ENCODE peak calls at places on chromosome 15, in five cellular contexts. One of them, this sample, is unnamed.

GRCh38 chr15:60591491-60592385 is 112.8 kb upstream of the ICE2 start:
- DNase-seq in stomach: peak
- DNase-seq in esophagus squamous epithelium: no peak
- DNase-seq in suprapubic skin: peak
- DNase-seq in IMR-90: no peak
- DNase-seq in this sample: peak

GRCh38 chr15:55588818-55589122 is 625 bp upstream of the PYGO1 start:
- DNase-seq in stomach: no peak
- DNase-seq in esophagus squamous epithelium: no peak
- DNase-seq in suprapubic skin: no peak
- DNase-seq in IMR-90: no peak
- DNase-seq in this sample: no peak

GRCh38 chr15:44340410-44340809 is 51.9 kb downstream of the GOLM2 start:
- DNase-seq in stomach: no peak
- DNase-seq in esophagus squamous epithelium: no peak
- DNase-seq in suprapubic skin: no peak
- DNase-seq in IMR-90: peak
- DNase-seq in this sample: no peak

GRCh38 chr15:47708116-47708515 is 9.2 kb upstream of the SEMA6D start:
- DNase-seq in stomach: no peak
- DNase-seq in esophagus squamous epithelium: no peak
- DNase-seq in suprapubic skin: no peak
- DNase-seq in IMR-90: no peak
- DNase-seq in this sample: no peak

GRCh38 chr15:93987068-93987467 is 244.3 kb upstream of the MCTP2 start:
- DNase-seq in stomach: no peak
- DNase-seq in esophagus squamous epithelium: no peak
- DNase-seq in suprapubic skin: no peak
- DNase-seq in IMR-90: no peak
- DNase-seq in this sample: no peak

GRCh38 chr15:77499087-77499765 is 78.5 kb downstream of the HMG20A start:
- DNase-seq in stomach: no peak
- DNase-seq in esophagus squamous epithelium: no peak
- DNase-seq in suprapubic skin: no peak
- DNase-seq in IMR-90: peak
- DNase-seq in this sample: no peak

GRCh38 chr15:41416162-41416741 is 643 bp upstream of the RTF1 start:
- DNase-seq in stomach: no peak
- DNase-seq in esophagus squamous epithelium: no peak
- DNase-seq in suprapubic skin: no peak
- DNase-seq in IMR-90: no peak
- DNase-seq in this sample: no peak

GRCh38 chr15:61173899-61174689 is 55.0 kb downstream of the RORA start:
- DNase-seq in stomach: no peak
- DNase-seq in esophagus squamous epithelium: no peak
- DNase-seq in suprapubic skin: no peak
- DNase-seq in IMR-90: no peak
- DNase-seq in this sample: no peak

GRCh38 chr15:83178387-83178786 is 29.2 kb downstream of the HDGFL3 start:
- DNase-seq in stomach: no peak
- DNase-seq in esophagus squamous epithelium: no peak
- DNase-seq in suprapubic skin: no peak
- DNase-seq in IMR-90: no peak
- DNase-seq in this sample: no peak

GRCh38 chr15:51917493-51917892 is 54.1 kb downstream of the LEO1 start:
- DNase-seq in stomach: no peak
- DNase-seq in esophagus squamous epithelium: no peak
- DNase-seq in suprapubic skin: no peak
- DNase-seq in IMR-90: peak
- DNase-seq in this sample: no peak

GRCh38 chr15:82597815-82598214 is 49.3 kb downstream of the CPEB1 start:
- DNase-seq in stomach: no peak
- DNase-seq in esophagus squamous epithelium: no peak
- DNase-seq in suprapubic skin: no peak
- DNase-seq in IMR-90: no peak
- DNase-seq in this sample: no peak

GRCh38 chr15:93495799-93496637 is 407.0 kb upstream of the RGMA start:
- DNase-seq in stomach: no peak
- DNase-seq in esophagus squamous epithelium: no peak
- DNase-seq in suprapubic skin: no peak
- DNase-seq in IMR-90: no peak
- DNase-seq in this sample: no peak

GRCh38 chr15:93288718-93289117 is 199.7 kb upstream of the RGMA start:
- DNase-seq in stomach: no peak
- DNase-seq in esophagus squamous epithelium: no peak
- DNase-seq in suprapubic skin: peak
- DNase-seq in IMR-90: no peak
- DNase-seq in this sample: no peak

GRCh38 chr15:55742927-55743614 is at the start of gene PRTG:
- DNase-seq in stomach: peak
- DNase-seq in esophagus squamous epithelium: no peak
- DNase-seq in suprapubic skin: peak
- DNase-seq in IMR-90: peak
- DNase-seq in this sample: peak

GRCh38 chr15:29337156-29337959 is 67.7 kb upstream of the NSMCE3 start:
- DNase-seq in stomach: no peak
- DNase-seq in esophagus squamous epithelium: no peak
- DNase-seq in suprapubic skin: no peak
- DNase-seq in IMR-90: peak
- DNase-seq in this sample: no peak

GRCh38 chr15:41512512-41513281 is 930 bp downstream of the LTK start:
- DNase-seq in stomach: peak
- DNase-seq in esophagus squamous epithelium: no peak
- DNase-seq in suprapubic skin: no peak
- DNase-seq in IMR-90: no peak
- DNase-seq in this sample: peak

GRCh38 chr15:91408476-91409076 is 308.5 kb downstream of the SV2B start:
- DNase-seq in stomach: no peak
- DNase-seq in esophagus squamous epithelium: no peak
- DNase-seq in suprapubic skin: no peak
- DNase-seq in IMR-90: peak
- DNase-seq in this sample: no peak

GRCh38 chr15:65682404-65682911 is 60.7 kb downstream of the SLC24A1 start:
- DNase-seq in stomach: no peak
- DNase-seq in esophagus squamous epithelium: no peak
- DNase-seq in suprapubic skin: no peak
- DNase-seq in IMR-90: no peak
- DNase-seq in this sample: no peak

GRCh38 chr15:85443593-85444328 is 63.4 kb downstream of the AKAP13 start:
- DNase-seq in stomach: no peak
- DNase-seq in esophagus squamous epithelium: no peak
- DNase-seq in suprapubic skin: no peak
- DNase-seq in IMR-90: peak
- DNase-seq in this sample: no peak

GRCh38 chr15:40936709-40937666 is 7.8 kb downstream of the DLL4 start:
- DNase-seq in stomach: no peak
- DNase-seq in esophagus squamous epithelium: no peak
- DNase-seq in suprapubic skin: no peak
- DNase-seq in IMR-90: peak
- DNase-seq in this sample: no peak

GRCh38 chr15:43912991-43913927 is 86.5 kb downstream of the WDR76 start:
- DNase-seq in stomach: no peak
- DNase-seq in esophagus squamous epithelium: no peak
- DNase-seq in suprapubic skin: no peak
- DNase-seq in IMR-90: peak
- DNase-seq in this sample: no peak

GRCh38 chr15:72460393-72460792 is 13.7 kb upstream of the ARIH1 start:
- DNase-seq in stomach: no peak
- DNase-seq in esophagus squamous epithelium: no peak
- DNase-seq in suprapubic skin: no peak
- DNase-seq in IMR-90: no peak
- DNase-seq in this sample: no peak

GRCh38 chr15:92612891-92613290 is 42.7 kb downstream of the FAM174B start:
- DNase-seq in stomach: peak
- DNase-seq in esophagus squamous epithelium: no peak
- DNase-seq in suprapubic skin: peak
- DNase-seq in IMR-90: no peak
- DNase-seq in this sample: no peak

GRCh38 chr15:23797747-23798157 is 110.6 kb upstream of the NDN start:
- DNase-seq in stomach: no peak
- DNase-seq in esophagus squamous epithelium: no peak
- DNase-seq in suprapubic skin: no peak
- DNase-seq in IMR-90: no peak
- DNase-seq in this sample: no peak

GRCh38 chr15:39506146-39506545 is 74.7 kb upstream of the THBS1 start:
- DNase-seq in stomach: no peak
- DNase-seq in esophagus squamous epithelium: no peak
- DNase-seq in suprapubic skin: no peak
- DNase-seq in IMR-90: peak
- DNase-seq in this sample: no peak

GRCh38 chr15:89400121-89400996 is 65.7 kb upstream of the POLG start:
- DNase-seq in stomach: no peak
- DNase-seq in esophagus squamous epithelium: no peak
- DNase-seq in suprapubic skin: no peak
- DNase-seq in IMR-90: no peak
- DNase-seq in this sample: peak

GRCh38 chr15:40776537-40777141 is 6.9 kb downstream of the C15orf62 start:
- DNase-seq in stomach: peak
- DNase-seq in esophagus squamous epithelium: no peak
- DNase-seq in suprapubic skin: no peak
- DNase-seq in IMR-90: peak
- DNase-seq in this sample: peak

GRCh38 chr15:35374661-35375060 is 171.3 kb downstream of the DPH6 start:
- DNase-seq in stomach: no peak
- DNase-seq in esophagus squamous epithelium: no peak
- DNase-seq in suprapubic skin: no peak
- DNase-seq in IMR-90: no peak
- DNase-seq in this sample: no peak

GRCh38 chr15:29127506-29128430 is 141.9 kb downstream of the NSMCE3 start:
- DNase-seq in stomach: no peak
- DNase-seq in esophagus squamous epithelium: no peak
- DNase-seq in suprapubic skin: no peak
- DNase-seq in IMR-90: no peak
- DNase-seq in this sample: peak

GRCh38 chr15:82688691-82689090 is 21.0 kb downstream of the AP3B2 start:
- DNase-seq in stomach: no peak
- DNase-seq in esophagus squamous epithelium: no peak
- DNase-seq in suprapubic skin: no peak
- DNase-seq in IMR-90: no peak
- DNase-seq in this sample: no peak

DNA sequence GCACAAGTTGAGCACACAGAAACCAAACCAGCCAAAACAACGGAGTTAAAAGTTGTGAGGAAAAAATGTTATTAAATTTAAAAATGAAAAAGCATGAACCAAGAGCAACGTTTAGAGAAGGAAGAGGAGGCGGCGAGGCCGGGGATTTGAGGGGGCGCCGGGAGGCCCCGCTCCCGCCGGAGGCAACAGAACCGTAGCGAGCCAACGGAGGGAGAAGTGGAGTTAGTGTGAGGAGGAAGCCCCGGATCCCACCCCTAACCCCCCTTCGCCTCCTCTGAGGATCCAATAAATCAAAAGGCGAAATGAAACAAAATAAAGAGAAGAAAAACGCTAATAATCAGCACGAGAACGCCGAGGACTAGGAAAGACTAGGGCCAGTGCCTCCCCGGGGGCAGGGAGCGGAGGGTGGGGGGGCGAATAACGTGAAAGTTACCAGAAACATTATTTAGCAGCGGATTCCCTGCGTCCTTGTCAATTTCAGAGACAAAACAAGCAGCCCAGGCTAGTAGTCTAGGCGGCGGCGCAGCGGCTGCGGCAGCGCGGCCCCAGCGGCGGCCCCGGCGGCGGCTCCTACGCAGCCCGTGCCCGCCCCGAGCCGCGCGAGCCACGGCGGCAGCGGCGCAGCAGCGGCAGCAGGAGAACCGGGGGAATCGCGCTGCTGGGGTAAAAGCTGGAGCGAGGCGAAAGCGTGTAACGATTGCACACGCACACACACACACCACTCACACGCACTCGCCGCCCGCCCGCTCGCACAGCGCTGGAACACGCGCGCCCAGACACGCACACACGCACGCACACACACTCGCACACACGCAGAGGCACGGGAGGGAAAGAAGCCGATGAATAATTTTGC is 1.7 kb downstream of the MEIS2 start:
- DNase-seq in stomach: no peak
- DNase-seq in esophagus squamous epithelium: no peak
- DNase-seq in suprapubic skin: no peak
- DNase-seq in IMR-90: peak
- DNase-seq in this sample: peak
- TF ChIP-seq POLR2A in stomach: no peak
- TF ChIP-seq POLR2A in esophagus squamous epithelium: no peak
- TF ChIP-seq POLR2A in suprapubic skin: no peak
- TF ChIP-seq POLR2A in IMR-90: no peak
- TF ChIP-seq POLR2A in this sample: no peak

DNA sequence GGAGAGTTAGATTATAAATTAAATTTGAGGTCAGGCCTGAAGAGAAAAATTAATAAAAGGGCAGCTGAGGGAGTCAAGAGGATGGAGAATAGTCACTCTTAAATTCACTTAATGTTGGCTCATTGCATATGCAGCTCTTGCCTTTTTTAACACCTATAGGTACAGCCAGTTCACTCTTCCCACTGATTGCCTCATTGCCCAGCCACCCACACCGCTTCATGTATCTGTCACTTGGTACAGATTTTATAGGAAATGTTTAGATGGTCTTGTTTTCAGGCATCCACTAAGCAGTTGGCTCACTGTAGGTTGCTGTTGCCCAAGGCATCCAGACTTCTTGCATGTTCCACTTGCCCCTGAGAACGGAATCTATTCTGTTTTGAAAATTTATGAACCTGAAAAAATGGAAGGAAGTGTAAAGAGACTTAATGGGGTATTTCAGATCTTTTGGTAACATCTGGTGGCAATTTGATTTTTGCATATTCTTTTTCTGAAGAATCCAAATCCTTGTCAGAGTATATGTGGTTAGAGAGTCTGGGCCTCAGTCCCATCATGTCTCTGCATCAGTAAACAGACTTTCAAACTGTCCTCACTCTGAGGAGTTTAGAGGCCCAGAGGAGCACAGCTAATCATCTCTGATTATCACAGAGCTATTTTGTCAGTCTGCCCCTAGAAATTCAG is 151.9 kb downstream of the RBPMS2 start:
- DNase-seq in stomach: no peak
- DNase-seq in esophagus squamous epithelium: no peak
- DNase-seq in suprapubic skin: no peak
- DNase-seq in IMR-90: peak
- DNase-seq in this sample: no peak
- H3K27ac ChIP-seq in stomach: peak
- H3K27ac ChIP-seq in esophagus squamous epithelium: no peak
- H3K27ac ChIP-seq in suprapubic skin: no peak
- H3K27ac ChIP-seq in IMR-90: no peak
- H3K27ac ChIP-seq in this sample: peak

GRCh38 chr15:79078003-79078402 is 12.6 kb downstream of the RASGRF1 start:
- DNase-seq in stomach: no peak
- DNase-seq in esophagus squamous epithelium: no peak
- DNase-seq in suprapubic skin: no peak
- DNase-seq in IMR-90: no peak
- DNase-seq in this sample: no peak
- TF ChIP-seq POLR2A in stomach: no peak
- TF ChIP-seq POLR2A in esophagus squamous epithelium: no peak
- TF ChIP-seq POLR2A in suprapubic skin: no peak
- TF ChIP-seq POLR2A in IMR-90: no peak
- TF ChIP-seq POLR2A in this sample: no peak

DNA sequence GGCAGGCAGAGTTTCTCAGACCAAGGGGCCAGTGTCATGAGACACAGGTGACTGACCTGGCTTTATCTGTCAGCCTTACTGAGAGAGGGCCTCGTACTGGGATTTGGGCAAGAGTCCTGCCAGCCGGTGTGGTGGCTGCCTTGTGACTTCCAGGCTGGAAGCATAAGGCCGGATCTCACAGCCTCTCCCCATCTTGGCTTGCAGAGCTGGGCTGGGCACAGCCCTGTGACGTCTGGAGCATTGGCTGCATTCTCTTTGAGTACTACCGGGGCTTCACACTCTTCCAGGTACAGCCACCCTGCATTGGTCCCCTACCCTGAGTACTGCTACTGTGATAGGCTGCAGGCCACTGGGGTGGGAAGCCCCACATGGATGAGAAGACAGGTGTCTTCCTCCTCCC is 12.1 kb downstream of the CLK3 start:
- DNase-seq in stomach: no peak
- DNase-seq in esophagus squamous epithelium: no peak
- DNase-seq in suprapubic skin: no peak
- DNase-seq in IMR-90: no peak
- DNase-seq in this sample: no peak
- H3K27ac ChIP-seq in stomach: no peak
- H3K27ac ChIP-seq in esophagus squamous epithelium: no peak
- H3K27ac ChIP-seq in suprapubic skin: no peak
- H3K27ac ChIP-seq in IMR-90: no peak
- H3K27ac ChIP-seq in this sample: no peak